ENCODE peak calls at places on chromosomes 16 and 17, in four cellular contexts. K, N, C and L are unnamed samples.

GRCh38 chr17:57732062-57732461 is 13.0 kb downstream of the CCDC182 start:
- DNase-seq in K (no peak), N (peak; percentile 33), C (no peak), L (no peak)

GRCh38 chr17:31511583-31511982 is 120.1 kb downstream of the RAB11FIP4 start:
- DNase-seq in K (no peak), N (no peak), C (no peak), L (no peak)

GRCh38 chr17:28551421-28552186 is 820 bp downstream of the UNC119 start:
- DNase-seq in K (no peak), N (no peak), C (no peak), L (no peak)

GRCh38 chr17:40550608-40551007 is 14.7 kb downstream of the CCR7 start:
- DNase-seq in K (no peak), N (no peak), C (no peak), L (no peak)

GRCh38 chr16:27315333-27316037 is 1.7 kb downstream of the IL4R start:
- DNase-seq in K (no peak), N (peak; percentile 81), C (no peak), L (no peak)

GRCh38 chr17:55228683-55229192 is 36.0 kb upstream of the HLF start:
- DNase-seq in K (no peak), N (no peak), C (no peak), L (no peak)

GRCh38 chr16:85929259-85929704 is 30.3 kb downstream of the IRF8 start:
- DNase-seq in K (no peak), N (no peak), C (no peak), L (no peak)

GRCh38 chr16:57540906-57541753 is 1.3 kb upstream of the ADGRG5 start:
- DNase-seq in K (no peak), N (no peak), C (peak; percentile 10), L (no peak)

GRCh38 chr17:7410634-7411426 is 3.2 kb downstream of the NLGN2 start:
- DNase-seq in K (no peak), N (no peak), C (no peak), L (no peak)

GRCh38 chr17:68381076-68381900 is 76.0 kb downstream of the WIPI1 start:
- DNase-seq in K (no peak), N (no peak), C (no peak), L (no peak)

GRCh38 chr17:44768505-44769142 is 9.8 kb downstream of the ADAM11 start:
- DNase-seq in K (no peak), N (no peak), C (no peak), L (no peak)

GRCh38 chr17:10631048-10631700 is 25.9 kb downstream of the MYH3 start:
- DNase-seq in K (peak; percentile 48), N (no peak), C (peak; percentile 66), L (no peak)

GRCh38 chr17:48262982-48263586 is 155.5 kb downstream of the SNX11 start:
- DNase-seq in K (peak; percentile 37), N (no peak), C (no peak), L (no peak)
- TF ChIP-seq NFIC in K (no peak), N (no peak), C (no peak), L (no peak)

DNA sequence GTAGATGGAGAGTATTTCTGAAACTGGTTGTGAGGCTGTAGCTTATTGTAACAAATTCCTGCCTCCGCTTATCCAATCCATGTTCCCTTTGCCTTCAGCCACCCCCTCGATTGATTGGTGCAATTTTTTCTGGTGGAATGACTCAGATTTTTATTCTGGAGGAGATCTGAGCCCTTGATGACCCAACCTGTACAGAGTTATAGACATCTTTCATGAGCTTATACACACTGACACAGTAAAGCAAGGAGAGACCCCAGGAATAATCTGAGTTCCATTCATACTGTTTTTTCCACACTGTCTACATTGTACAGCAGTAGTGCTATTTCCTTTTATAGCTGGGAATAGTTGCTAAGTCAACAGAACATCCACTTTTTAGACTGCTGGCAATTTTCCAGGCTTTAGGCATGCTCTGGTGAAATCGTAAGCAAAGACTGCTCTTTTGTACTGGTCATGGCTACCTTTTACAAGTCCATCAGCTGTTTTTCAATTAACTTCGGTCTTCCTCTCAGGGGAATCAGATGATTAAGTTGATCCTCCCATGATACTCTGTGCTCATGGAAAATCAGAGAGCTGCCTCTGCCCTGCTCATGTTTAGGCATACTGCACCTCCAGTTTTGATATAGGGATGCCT is 30.1 kb downstream of the CCL4 start:
- DNase-seq in K (no peak), N (peak; percentile 81), C (no peak), L (no peak)
- TF ChIP-seq NFIC in K (no peak), N (no peak), C (no peak), L (no peak)

GRCh38 chr17:76907352-76907751 is 39.1 kb downstream of the MGAT5B start:
- DNase-seq in K (no peak), N (no peak), C (no peak), L (no peak)

GRCh38 chr17:76905036-76905435 is 36.8 kb downstream of the MGAT5B start:
- DNase-seq in K (no peak), N (no peak), C (no peak), L (no peak)

GRCh38 chr17:76904116-76904515 is 35.9 kb downstream of the MGAT5B start:
- DNase-seq in K (no peak), N (no peak), C (no peak), L (no peak)

GRCh38 chr17:76905836-76906235 is 37.6 kb downstream of the MGAT5B start:
- DNase-seq in K (no peak), N (no peak), C (no peak), L (no peak)

DNA sequence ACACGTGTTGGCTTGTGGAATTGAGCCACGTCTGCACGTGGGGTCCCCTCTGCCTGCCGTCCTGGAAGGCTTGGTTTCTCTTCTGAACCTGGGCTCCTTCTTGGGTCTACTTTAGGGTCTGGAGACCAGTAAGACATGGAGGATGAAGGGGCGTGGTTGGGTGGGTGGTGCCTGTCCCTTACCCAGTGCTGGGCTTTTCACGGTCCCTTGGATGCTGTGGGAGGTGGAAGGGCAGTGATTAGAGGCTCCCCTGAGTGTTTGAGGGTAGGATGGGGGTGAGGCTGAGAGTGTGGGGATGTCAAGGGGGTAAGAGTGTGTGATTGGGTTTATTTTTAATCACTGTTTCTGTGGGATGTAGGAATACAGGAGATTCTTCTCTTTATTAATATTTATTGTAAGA is 38.3 kb downstream of the MGAT5B start:
- DNase-seq in K (no peak), N (no peak), C (no peak), L (no peak)
- TF ChIP-seq NFIC in K (no peak), N (no peak), C (no peak), L (no peak)

DNA sequence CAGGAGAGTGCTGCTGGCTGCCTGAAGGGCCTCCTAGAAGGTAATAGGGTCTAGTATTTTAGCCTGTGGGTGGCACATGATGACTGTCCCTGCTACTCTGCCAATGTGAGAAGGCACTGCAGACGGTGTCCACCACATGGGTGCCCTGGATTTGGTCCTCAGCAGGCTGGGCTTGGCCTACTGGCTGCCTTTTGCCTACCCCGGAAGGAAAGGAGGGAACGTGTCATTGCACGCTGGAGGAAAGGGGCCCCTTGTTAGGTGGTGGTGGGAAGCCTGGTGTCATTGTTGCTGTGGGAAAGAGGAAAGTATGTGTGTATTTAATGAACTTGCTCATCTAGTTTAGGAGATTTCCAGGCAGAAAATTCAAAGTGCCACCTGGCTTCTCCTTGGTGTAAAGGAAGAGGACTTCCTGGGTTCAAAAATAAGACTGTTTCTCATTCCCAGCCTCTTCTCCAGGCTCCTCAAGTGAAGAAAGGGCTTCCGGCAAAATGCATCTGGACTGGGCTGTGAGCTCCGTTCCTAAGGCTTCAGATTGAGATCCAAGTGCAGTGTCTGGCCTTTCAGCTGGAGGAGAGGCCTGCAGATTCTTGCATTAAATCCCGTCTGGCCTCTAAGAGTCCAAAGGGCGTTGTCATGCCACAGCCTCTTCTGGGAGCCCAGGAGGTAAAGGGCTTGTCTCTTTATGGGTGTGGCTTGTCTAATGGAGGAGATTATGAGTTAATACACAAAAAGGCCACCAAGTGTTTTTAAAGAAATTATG is 55.1 kb downstream of the RPTOR start:
- DNase-seq in K (peak; percentile 49), N (peak; percentile 89), C (no peak), L (no peak)
- TF ChIP-seq NFIC in K (no peak), N (no peak), C (no peak), L (no peak)